ENCODE peak calls at places on chromosomes 6 and 20, in four cellular contexts. Z is substantia nigra, Y is left colon, I is NCI-H2171 treated with DMSO at 0.1 percent for 48 hours. Q is an unnamed sample.

GRCh38 chr20:52204136-52204535 is 12.6 kb upstream of the ZFP64 start:
- DNase-seq in Z (no peak), Y (no peak), I (no peak), Q (no peak)

GRCh38 chr6:79001415-79001814 is 76.6 kb downstream of the PHIP start:
- DNase-seq in Z (no peak), Y (no peak), I (no peak), Q (no peak)

GRCh38 chr20:15846446-15846845 is 726.8 kb downstream of the KIF16B start:
- DNase-seq in Z (no peak), Y (no peak), I (peak), Q (no peak)

GRCh38 chr6:168055696-168056489 is 23.1 kb downstream of the FRMD1 start:
- DNase-seq in Z (no peak), Y (no peak), I (no peak), Q (no peak)

GRCh38 chr6:84606860-84607259 is 157.5 kb downstream of the TBX18 start:
- DNase-seq in Z (no peak), Y (no peak), I (no peak), Q (peak)

GRCh38 chr6:31970604-31971271 is 1.2 kb downstream of the DXO start:
- DNase-seq in Z (no peak), Y (no peak), I (peak), Q (no peak)

GRCh38 chr6:1187293-1188131 is 124.4 kb upstream of the FOXQ1 start:
- DNase-seq in Z (no peak), Y (no peak), I (no peak), Q (no peak)

GRCh38 chr6:11663519-11663918 is 115.1 kb downstream of the ADTRP start:
- DNase-seq in Z (no peak), Y (no peak), I (no peak), Q (no peak)

GRCh38 chr20:47304287-47304686 is 52.2 kb downstream of the ZMYND8 start:
- DNase-seq in Z (no peak), Y (no peak), I (no peak), Q (peak)

Q was measured in fibroblast of gingiva.